ENCODE peak calls at places on chromosomes 2 and 18, in ten cellular contexts. J is PC-3, U is fibroblast of lung, P is keratinocyte, O is Karpas-422, Z is neuronal stem cell, S is colonic mucosa, X is mesendoderm, M is GM23248, E is K562. Q is an unnamed sample.

GRCh38 chr18:39620551-39621168 is 2055.1 kb upstream of the CELF4 start:
- DNase-seq in X (peak), M (no peak), S (no peak), U (no peak), Z (no peak), O (no peak), P (no peak), J (no peak), E (no peak), Q (peak)

GRCh38 chr2:71067567-71068217 is 756 bp upstream of the NAGK start:
- DNase-seq in E (no peak), Z (no peak), P (no peak), X (no peak), S (no peak), J (no peak), M (peak), U (no peak), O (peak), Q (peak)

GRCh38 chr2:60855989-60856669 is 25.2 kb upstream of the REL start:
- DNase-seq in X (no peak), O (no peak), U (no peak), J (peak), M (no peak), P (no peak), S (no peak), Z (no peak), E (no peak), Q (no peak)

GRCh38 chr2:205766765-205767359 is 84.6 kb downstream of the NRP2 start:
- DNase-seq in S (peak), Z (peak), J (peak), M (peak), U (peak), E (peak), X (peak), P (no peak), O (peak), Q (peak)

GRCh38 chr2:165745916-165746315 is 48.1 kb downstream of the GALNT3 start:
- DNase-seq in J (peak), S (no peak), M (peak), E (no peak), X (no peak), O (no peak), P (no peak), Z (no peak), U (peak), Q (peak)

GRCh38 chr2:227389231-227389630 is 1.5 kb upstream of the SCYGR1 start:
- DNase-seq in U (no peak), X (no peak), J (no peak), Z (no peak), M (no peak), E (no peak), P (no peak), O (no peak), S (no peak), Q (no peak)

GRCh38 chr18:75238100-75238499 is 27.5 kb downstream of the TSHZ1 start:
- DNase-seq in Z (no peak), X (no peak), P (no peak), O (no peak), M (no peak), S (no peak), U (no peak), E (no peak), J (no peak), Q (no peak)

GRCh38 chr2:55153564-55154315 is 78.4 kb downstream of the CLHC1 start:
- DNase-seq in Z (no peak), M (no peak), J (no peak), U (peak), O (no peak), E (no peak), P (no peak), S (no peak), X (no peak), Q (peak)

GRCh38 chr2:183519371-183520056 is 395.3 kb downstream of the NUP35 start:
- DNase-seq in J (no peak), M (no peak), P (no peak), Z (no peak), O (no peak), E (no peak), X (no peak), U (no peak), S (no peak), Q (no peak)

GRCh38 chr2:30267161-30267568 is 35.8 kb downstream of the LBH start:
- DNase-seq in O (no peak), Z (no peak), X (peak), J (no peak), S (no peak), M (no peak), U (no peak), P (no peak), E (peak), Q (no peak)

GRCh38 chr2:192151848-192152247 is 42.9 kb downstream of the TMEFF2 start:
- DNase-seq in P (peak), U (peak), Z (no peak), E (no peak), M (peak), X (no peak), S (no peak), J (no peak), O (no peak), Q (no peak)

DNA sequence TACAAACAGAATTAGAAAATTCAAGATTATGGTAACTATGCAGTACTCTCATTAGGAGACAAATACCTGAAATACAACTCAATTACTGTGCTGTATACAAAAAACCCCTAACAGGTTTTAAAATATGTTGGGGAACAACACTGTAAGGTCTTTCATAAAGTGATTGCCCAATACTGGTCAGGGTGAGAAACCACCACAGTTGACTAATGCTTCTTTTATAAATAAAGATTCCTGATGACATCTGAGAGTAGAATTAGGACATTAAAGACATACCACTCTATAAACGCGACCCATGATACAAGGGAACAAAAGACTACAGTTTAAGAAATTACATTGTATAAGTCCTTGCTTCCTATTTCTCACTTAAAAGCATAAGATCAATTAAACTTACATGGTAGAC is 52.5 kb downstream of the ZNF521 start:
- DNase-seq in X (no peak), P (no peak), E (no peak), O (no peak), S (no peak), M (peak), J (peak), U (peak), Z (no peak), Q (peak)
- H3K9ac ChIP-seq in X (no peak), P (no peak), E (no peak), O (no peak), S (no peak), M (peak), J (no peak), U (no peak), Z (no peak), Q (no peak)

DNA sequence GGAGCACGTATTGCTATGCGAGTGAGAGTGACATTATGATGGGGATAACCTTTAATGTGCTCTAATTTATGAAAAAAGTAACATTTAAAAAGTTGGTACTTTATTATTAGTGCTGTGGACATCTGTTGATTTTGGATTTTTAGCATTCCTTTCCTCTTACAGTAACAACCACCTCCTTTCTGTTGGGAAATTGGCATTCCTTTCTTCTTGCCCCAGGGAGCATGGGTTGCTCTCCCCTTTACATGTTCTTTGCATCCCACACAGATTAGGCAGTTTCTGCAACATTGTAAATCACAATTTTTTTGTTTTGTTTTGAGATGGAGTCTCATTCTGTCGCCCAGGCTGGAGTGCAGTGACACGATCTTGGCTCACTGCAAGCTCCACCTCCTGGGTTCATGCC is 300.2 kb downstream of the LPIN1 start:
- DNase-seq in P (no peak), M (peak), Z (no peak), S (no peak), J (peak), U (peak), X (peak), O (peak), E (no peak), Q (peak)
- H3K9ac ChIP-seq in P (no peak), M (no peak), Z (no peak), S (no peak), J (no peak), U (no peak), X (no peak), O (peak), E (no peak), Q (no peak)

GRCh38 chr2:25358249-25358815 is 16.6 kb upstream of the DNMT3A start:
- DNase-seq in M (no peak), J (no peak), E (no peak), U (no peak), S (no peak), Z (no peak), P (no peak), O (no peak), X (no peak), Q (no peak)
- H3K9ac ChIP-seq in M (no peak), J (no peak), E (no peak), U (no peak), S (no peak), Z (no peak), P (no peak), O (no peak), X (no peak), Q (no peak)

DNA sequence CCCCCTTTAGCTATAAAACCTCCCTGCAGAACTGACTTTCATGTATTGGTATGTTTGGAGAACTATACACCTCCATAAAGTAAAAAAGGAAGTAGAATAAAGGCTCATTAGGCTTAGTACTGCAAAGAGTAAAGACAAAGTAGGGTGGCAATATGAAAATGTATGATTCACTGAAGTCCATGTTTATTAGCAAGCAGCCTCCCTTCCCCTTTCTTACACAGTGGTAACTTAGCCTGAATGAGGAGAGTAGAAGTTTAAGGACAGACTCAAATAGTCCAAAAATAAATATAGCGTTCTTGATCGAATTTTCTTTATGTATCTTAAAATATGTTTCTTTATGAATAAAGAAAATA is 1.5 kb downstream of the ZNF804A start:
- DNase-seq in P (no peak), X (no peak), M (peak), O (peak), J (no peak), Z (no peak), U (peak), S (no peak), E (no peak), Q (peak)
- H3K9ac ChIP-seq in P (no peak), X (no peak), M (peak), O (peak), J (peak), Z (no peak), U (no peak), S (no peak), E (peak), Q (no peak)

DNA sequence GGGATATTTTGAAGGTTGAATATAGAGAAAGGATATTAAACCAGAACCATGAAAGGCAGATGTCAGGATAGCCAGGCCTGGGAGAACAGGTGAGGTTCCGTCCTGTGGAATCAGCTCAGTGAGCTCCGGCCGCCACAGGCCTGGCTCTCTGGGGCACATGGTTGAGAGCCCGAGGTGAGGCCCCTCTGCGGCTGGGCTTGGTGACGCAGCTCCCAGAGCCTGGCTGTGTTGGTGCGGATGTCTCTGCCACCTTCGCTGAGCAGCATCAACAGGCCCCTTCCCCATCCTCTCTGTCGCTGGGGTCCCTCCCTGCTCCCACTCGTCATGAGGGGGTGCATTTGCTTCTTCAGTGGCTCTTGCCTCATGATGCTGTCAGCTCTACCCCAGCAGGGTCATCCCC is 70.7 kb upstream of the PXDN start:
- DNase-seq in S (no peak), U (no peak), E (no peak), Z (no peak), X (no peak), J (no peak), P (no peak), M (no peak), O (no peak), Q (no peak)
- H3K9ac ChIP-seq in S (no peak), U (no peak), E (no peak), Z (no peak), X (no peak), J (no peak), P (no peak), M (no peak), O (no peak), Q (no peak)

GRCh38 chr2:50346586-50347351 is 685.2 kb downstream of the NRXN1 start:
- DNase-seq in X (peak), O (no peak), J (no peak), E (no peak), Z (peak), M (no peak), P (no peak), S (no peak), U (no peak), Q (peak)
- H3K9ac ChIP-seq in X (peak), O (no peak), J (no peak), E (no peak), Z (peak), M (no peak), P (no peak), S (no peak), U (no peak), Q (no peak)

GRCh38 chr2:43058761-43059160 is 167.6 kb downstream of the ZFP36L2 start:
- DNase-seq in J (no peak), S (no peak), X (no peak), U (no peak), E (no peak), Z (no peak), M (no peak), P (no peak), O (no peak), Q (no peak)
- H3K9ac ChIP-seq in J (no peak), S (no peak), X (no peak), U (no peak), E (no peak), Z (no peak), M (no peak), P (no peak), O (no peak), Q (no peak)